ENCODE peak calls at places on chromosomes 7 and 10, in eight cellular contexts. S is T1000; T is HT1080; G is AG08396; R is stimulated activated CD4-positive, alpha-beta T cell treated with anti-CD3 and anti-CD28 coated beads, Interleukin-4, amount 100 ng/mL, for 1 hour; L is cardiac muscle cell; W is uterus; Q is glomerular endothelial cell. V is an unnamed sample.
A peak's percentile ranks its signal among the peaks of the same experiment; 100 is the strongest.

GRCh38 chr10:101222683-101223273 is 6.5 kb downstream of the LBX1 start:
- DNase-seq in S (no peak), T (no peak), G (no peak), R (no peak), L (no peak), W (no peak), Q (no peak), V (no peak)

GRCh38 chr10:133276435-133277201 is at the start of gene ADAM8:
- DNase-seq in S (peak; percentile 54), T (no peak), G (peak; percentile 73), R (peak; percentile 72), L (no peak), W (no peak), Q (no peak), V (no peak)

GRCh38 chr10:119326167-119326566 is 118.8 kb downstream of the GRK5 start:
- DNase-seq in S (no peak), T (no peak), G (no peak), R (no peak), L (no peak), W (no peak), Q (no peak), V (no peak)

GRCh38 chr7:138559448-138559847 is 99.4 kb downstream of the TRIM24 start:
- DNase-seq in S (no peak), T (no peak), G (no peak), R (no peak), L (no peak), W (no peak), Q (no peak), V (no peak)

GRCh38 chr10:52742723-52743122 is 29.9 kb downstream of the MBL2 start:
- DNase-seq in S (no peak), T (no peak), G (no peak), R (no peak), L (no peak), W (no peak), Q (no peak), V (no peak)

GRCh38 chr7:150378115-150378852 is 846 bp upstream of the ZNF775 start:
- DNase-seq in S (no peak), T (peak; percentile 86), G (peak; percentile 58), R (no peak), L (peak; percentile 86), W (peak; percentile 67), Q (peak; percentile 61), V (no peak)

GRCh38 chr10:100392686-100393003 is 45.6 kb downstream of the SCD start:
- DNase-seq in S (no peak), T (no peak), G (no peak), R (no peak), L (no peak), W (no peak), Q (no peak), V (no peak)

GRCh38 chr10:86840498-86840897 is 84.1 kb downstream of the BMPR1A start:
- DNase-seq in S (no peak), T (no peak), G (no peak), R (no peak), L (no peak), W (no peak), Q (no peak), V (no peak)

GRCh38 chr7:142587578-142588191 is 161.6 kb upstream of the PRSS1 start:
- DNase-seq in S (no peak), T (peak; percentile 76), G (peak; percentile 80), R (no peak), L (peak; percentile 85), W (no peak), Q (peak; percentile 63), V (no peak)

GRCh38 chr7:6430271-6430940 is 17.3 kb downstream of the DAGLB start:
- DNase-seq in S (no peak), T (peak; percentile 34), G (no peak), R (no peak), L (peak; percentile 69), W (no peak), Q (no peak), V (no peak)

GRCh38 chr7:90693939-90694338 is 97.8 kb downstream of the CDK14 start:
- DNase-seq in S (no peak), T (no peak), G (no peak), R (no peak), L (no peak), W (no peak), Q (no peak), V (no peak)

GRCh38 chr10:14543048-14543903 is 212.6 kb upstream of the FRMD4A start:
- DNase-seq in S (no peak), T (no peak), G (no peak), R (no peak), L (peak; percentile 44), W (no peak), Q (no peak), V (no peak)

GRCh38 chr10:37344413-37344812 is 219.0 kb downstream of the ANKRD30A start:
- DNase-seq in S (no peak), T (no peak), G (no peak), R (no peak), L (no peak), W (no peak), Q (no peak), V (no peak)

GRCh38 chr10:108275895-108276685 is 1111.6 kb upstream of the SORCS1 start:
- DNase-seq in S (no peak), T (no peak), G (no peak), R (no peak), L (no peak), W (no peak), Q (no peak), V (no peak)

GRCh38 chr7:156353352-156353751 is 287.2 kb upstream of the RNF32 start:
- DNase-seq in S (no peak), T (no peak), G (no peak), R (no peak), L (no peak), W (no peak), Q (no peak), V (no peak)

GRCh38 chr7:17347426-17347825 is 49.0 kb downstream of the AHR start:
- DNase-seq in S (no peak), T (no peak), G (no peak), R (no peak), L (peak; percentile 36), W (no peak), Q (no peak), V (no peak)

GRCh38 chr10:118264838-118265470 is 77.2 kb downstream of the FAM204A start:
- DNase-seq in S (no peak), T (no peak), G (no peak), R (no peak), L (no peak), W (no peak), Q (no peak), V (no peak)

GRCh38 chr7:145543245-145543644 is 573.4 kb upstream of the CNTNAP2 start:
- DNase-seq in S (no peak), T (no peak), G (no peak), R (no peak), L (no peak), W (no peak), Q (no peak), V (no peak)

GRCh38 chr10:34916368-34916767 is 101.3 kb upstream of the PARD3 start:
- DNase-seq in S (no peak), T (peak; percentile 81), G (peak; percentile 56), R (no peak), L (peak; percentile 68), W (peak; percentile 20), Q (no peak), V (no peak)

GRCh38 chr7:18420758-18421157 is 74.8 kb upstream of the HDAC9 start:
- DNase-seq in S (no peak), T (no peak), G (no peak), R (no peak), L (no peak), W (no peak), Q (no peak), V (no peak)

GRCh38 chr7:35474100-35474499 is 220.2 kb upstream of the TBX20 start:
- DNase-seq in S (no peak), T (no peak), G (no peak), R (no peak), L (no peak), W (no peak), Q (no peak), V (no peak)

GRCh38 chr7:44057849-44058758 is 7.3 kb downstream of the PGAM2 start:
- DNase-seq in S (no peak), T (no peak), G (no peak), R (no peak), L (no peak), W (peak; percentile 10), Q (no peak), V (no peak)

GRCh38 chr7:131111081-131111576 is 216.5 kb upstream of the MKLN1 start:
- DNase-seq in S (no peak), T (peak; percentile 71), G (peak; percentile 66), R (no peak), L (peak; percentile 91), W (peak; percentile 23), Q (peak; percentile 90), V (no peak)

GRCh38 chr7:29406366-29406765 is 157.3 kb upstream of the PRR15 start:
- DNase-seq in S (no peak), T (no peak), G (no peak), R (no peak), L (no peak), W (no peak), Q (no peak), V (no peak)

GRCh38 chr7:139727151-139727705 is 50.6 kb downstream of the HIPK2 start:
- DNase-seq in S (no peak), T (peak; percentile 33), G (no peak), R (no peak), L (peak; percentile 46), W (peak; percentile 20), Q (no peak), V (no peak)

GRCh38 chr7:130965515-130965914 is 231.5 kb upstream of the KLF14 start:
- DNase-seq in S (no peak), T (no peak), G (no peak), R (no peak), L (no peak), W (no peak), Q (no peak), V (no peak)

V was measured in lower leg skin.